ENCODE peak calls at places on chromosome 6, in five cellular contexts. E, N, W, H and P are unnamed samples.

GRCh38 chr6:11535801-11536230 is 1.7 kb upstream of the TMEM170B start:
- DNase-seq in H (no peak), N (peak; percentile 46), W (no peak), E (no peak), P (peak; percentile 68)

GRCh38 chr6:142907544-142907943 is 37.4 kb downstream of the HIVEP2 start:
- DNase-seq in E (no peak), N (no peak), H (no peak), W (peak; percentile 15), P (no peak)

GRCh38 chr6:20441921-20442320 is 40.2 kb downstream of the E2F3 start:
- DNase-seq in N (no peak), E (no peak), H (no peak), W (no peak), P (no peak)

GRCh38 chr6:130513770-130514169 is 148.0 kb downstream of the TMEM200A start:
- DNase-seq in N (peak; percentile 65), E (no peak), H (no peak), W (no peak), P (peak; percentile 4)

GRCh38 chr6:72035483-72035882 is 149.1 kb downstream of the RIMS1 start:
- DNase-seq in E (no peak), N (no peak), H (no peak), W (no peak), P (no peak)

GRCh38 chr6:92989656-92990055 is 429.7 kb downstream of the EPHA7 start:
- DNase-seq in N (no peak), H (peak; percentile 10), E (no peak), W (no peak), P (no peak)

GRCh38 chr6:42978487-42978792 is 541 bp downstream of the PEX6 start:
- DNase-seq in N (no peak), W (peak; percentile 60), E (no peak), H (peak; percentile 42), P (peak; percentile 92)

GRCh38 chr6:139979021-139979721 is 604.7 kb upstream of the CITED2 start:
- DNase-seq in W (no peak), H (no peak), N (no peak), E (no peak), P (no peak)

GRCh38 chr6:111721677-111722219 is 116.1 kb upstream of the TRAF3IP2 start:
- DNase-seq in W (peak; percentile 75), E (no peak), H (peak; percentile 65), N (peak; percentile 44), P (no peak)

GRCh38 chr6:78810146-78810545 is 57.2 kb upstream of the IRAK1BP1 start:
- DNase-seq in W (peak; percentile 82), N (peak; percentile 50), H (peak; percentile 75), E (peak; percentile 38), P (peak; percentile 41)

GRCh38 chr6:129713806-129714338 is 3.9 kb upstream of the ARHGAP18 start:
- DNase-seq in N (no peak), E (no peak), W (no peak), H (no peak), P (no peak)

GRCh38 chr6:170291271-170292110 is 613 bp upstream of the DLL1 start:
- DNase-seq in E (peak; percentile 91), N (no peak), H (peak; percentile 58), W (peak; percentile 93), P (peak; percentile 76)

GRCh38 chr6:152721956-152722355 is 24.3 kb downstream of the MYCT1 start:
- DNase-seq in E (no peak), H (no peak), N (no peak), W (no peak), P (no peak)

GRCh38 chr6:154868143-154868594 is 126.9 kb upstream of the TIAM2 start:
- DNase-seq in N (peak; percentile 76), E (peak; percentile 54), W (peak; percentile 85), H (peak; percentile 78), P (peak; percentile 76)

GRCh38 chr6:81242634-81243033 is 509.8 kb downstream of the TENT5A start:
- DNase-seq in H (no peak), W (no peak), E (no peak), N (no peak), P (peak; percentile 56)

GRCh38 chr6:138109042-138109997 is 2.1 kb upstream of the PERP start:
- DNase-seq in W (peak; percentile 65), N (peak; percentile 70), H (peak; percentile 55), E (peak; percentile 63), P (peak; percentile 82)
- H3K27ac ChIP-seq in W (no peak overlapping the region), N (no peak overlapping the region), H (no peak overlapping the region), E (no peak overlapping the region), P (no peak overlapping the region)

GRCh38 chr6:96015791-96016776 is at the start of gene FUT9:
- DNase-seq in E (peak; percentile 78), W (peak; percentile 85), N (no peak), H (peak; percentile 82), P (no peak)

GRCh38 chr6:96013531-96013930 is 2.2 kb upstream of the FUT9 start:
- DNase-seq in E (no peak), N (no peak), H (peak; percentile 55), W (peak; percentile 75), P (no peak)

GRCh38 chr6:96014846-96015245 is 928 bp upstream of the FUT9 start:
- DNase-seq in E (no peak), W (peak; percentile 7), N (no peak), H (no peak), P (no peak)

GRCh38 chr6:96016781-96017180 is 1.0 kb downstream of the FUT9 start:
- DNase-seq in H (peak; percentile 5), E (no peak), W (peak; percentile 5), N (no peak), P (no peak)

DNA sequence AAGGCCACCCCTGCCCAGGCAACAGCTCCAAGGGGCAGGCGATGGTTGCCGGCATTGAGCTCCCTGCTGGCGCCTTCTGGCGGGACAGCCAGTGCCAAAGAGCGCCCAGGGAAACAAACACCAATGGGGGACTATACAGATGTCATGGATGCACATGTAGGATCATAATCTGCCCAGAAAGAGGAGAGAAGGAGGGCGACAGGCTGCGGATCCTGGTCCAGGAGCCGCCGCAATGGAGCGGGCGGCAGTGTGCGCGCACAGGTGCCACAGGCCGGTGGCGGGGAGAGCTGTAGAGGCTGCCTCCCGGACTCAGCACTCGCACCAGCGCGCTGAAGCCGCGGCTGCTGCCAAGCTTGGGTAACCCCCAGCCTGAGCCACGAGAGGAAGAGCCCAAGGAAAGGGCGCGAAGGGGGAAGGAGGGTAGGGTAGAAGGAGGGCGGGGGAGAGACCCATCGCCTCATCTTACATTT is 418 bp upstream of the FUT9 start:
- DNase-seq in W (peak; percentile 83), H (peak; percentile 86), E (no peak), N (no peak), P (peak; percentile 49)
- H3K4me3 ChIP-seq in W (peak overlapping the region; percentile 73), H (peak overlapping the region; percentile 47), E (peak overlapping the region; percentile 52), N (no peak overlapping the region), P (no peak overlapping the region)

GRCh38 chr6:106513813-106514212 is 115.5 kb downstream of the RTN4IP1 start:
- DNase-seq in N (no peak), H (no peak), E (no peak), W (no peak), P (peak; percentile 48)
- H3K4me2 ChIP-seq in N (no peak overlapping the region), H (no peak overlapping the region), E (no peak overlapping the region), W (peak overlapping the region; percentile 99), P (peak overlapping the region; percentile 87)

GRCh38 chr6:83368582-83368981 is 62.3 kb downstream of the ME1 start:
- DNase-seq in H (no peak), W (no peak), N (no peak), E (no peak), P (no peak)

GRCh38 chr6:83365931-83366330 is 64.9 kb downstream of the ME1 start:
- DNase-seq in E (no peak), W (no peak), H (no peak), N (peak; percentile 69), P (peak; percentile 53)

GRCh38 chr6:83369692-83370091 is 61.2 kb downstream of the ME1 start:
- DNase-seq in H (no peak), E (no peak), W (no peak), N (no peak), P (no peak)

GRCh38 chr6:83371428-83371827 is 59.4 kb downstream of the ME1 start:
- DNase-seq in E (no peak), W (no peak), N (peak; percentile 84), H (no peak), P (no peak)

DNA sequence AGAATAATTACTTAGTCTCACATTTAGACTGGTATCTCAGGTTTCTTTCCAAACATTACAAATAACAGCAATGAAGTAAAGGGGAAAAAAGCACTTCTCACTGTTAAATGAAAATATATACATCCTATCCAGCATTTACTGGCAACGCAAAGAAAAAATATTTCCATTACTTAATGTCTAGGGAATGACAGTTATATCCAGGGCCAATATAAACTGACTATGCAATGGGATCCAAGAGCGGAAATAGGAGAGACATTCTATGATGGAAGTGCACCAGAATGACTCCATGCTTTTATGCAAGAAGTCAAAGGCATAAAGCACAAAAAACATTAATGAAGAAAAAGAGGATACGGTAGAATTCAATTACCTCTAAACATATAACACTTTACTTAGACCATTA is 60.2 kb downstream of the ME1 start:
- DNase-seq in H (no peak), E (no peak), N (peak; percentile 78), W (no peak), P (no peak)
- H3K27ac ChIP-seq in H (no peak overlapping the region), E (no peak overlapping the region), N (no peak overlapping the region), W (no peak overlapping the region), P (no peak overlapping the region)

GRCh38 chr6:44002071-44002590 is 125.1 kb downstream of the MRPL14 start:
- DNase-seq in W (peak; percentile 89), E (peak; percentile 88), N (no peak), H (no peak), P (peak; percentile 88)
- H3K4me3 ChIP-seq in W (peak overlapping the region; percentile 74), E (peak overlapping the region; percentile 33), N (peak overlapping the region; percentile 36), H (no peak overlapping the region), P (peak overlapping the region; percentile 72)

GRCh38 chr6:166412911-166413384 is 30.2 kb upstream of the MPC1 start:
- DNase-seq in W (no peak), H (no peak), E (no peak), N (no peak), P (no peak)

GRCh38 chr6:166413491-166413951 is 30.8 kb upstream of the MPC1 start:
- DNase-seq in E (no peak), W (no peak), N (no peak), H (no peak), P (no peak)

GRCh38 chr6:166415833-166416347 is 33.1 kb upstream of the MPC1 start:
- DNase-seq in N (no peak), W (no peak), H (no peak), E (no peak), P (no peak)

GRCh38 chr6:166417285-166417691 is 34.5 kb upstream of the MPC1 start:
- DNase-seq in E (no peak), N (no peak), H (no peak), W (no peak), P (no peak)

DNA sequence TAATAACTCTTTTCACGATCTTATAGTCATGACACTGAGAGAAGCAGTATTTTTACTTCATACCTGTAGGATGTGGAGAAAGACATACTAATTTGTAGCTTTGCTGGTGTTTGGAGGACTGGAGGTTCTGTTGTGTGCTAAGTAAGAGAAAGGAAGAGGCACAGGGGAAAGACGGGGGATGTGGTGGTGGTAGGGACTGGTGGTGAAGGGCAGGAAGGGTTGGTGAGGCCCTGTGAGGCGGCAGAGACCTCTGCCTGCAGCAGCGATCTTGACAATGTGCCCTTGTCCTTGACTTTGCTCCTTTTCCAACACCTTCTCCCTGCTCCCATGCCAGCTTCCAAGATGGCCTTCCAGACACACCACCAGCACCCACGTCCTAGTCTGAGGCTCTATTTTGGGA is 32.6 kb upstream of the MPC1 start:
- DNase-seq in H (no peak), N (no peak), E (no peak), W (no peak), P (no peak)
- H3K4me2 ChIP-seq in H (no peak overlapping the region), N (no peak overlapping the region), E (no peak overlapping the region), W (no peak overlapping the region), P (no peak overlapping the region)